ENCODE peak calls at places on chromosome 7, in six cellular contexts. E, R, G, M, B and C are unnamed samples.

GRCh38 chr7:20407585-20408466 is 77.1 kb downstream of the ITGB8 start:
- DNase-seq in M (no peak), R (peak), E (peak), B (no peak), G (no peak), C (peak)

GRCh38 chr7:104903044-104903443 is 111.0 kb upstream of the KMT2E start:
- DNase-seq in E (no peak), G (no peak), B (no peak), M (no peak), R (no peak), C (no peak)

GRCh38 chr7:91050677-91051076 is 213.6 kb upstream of the FZD1 start:
- DNase-seq in E (no peak), G (peak), B (no peak), R (no peak), M (no peak), C (no peak)

GRCh38 chr7:149097088-149097487 is 6.6 kb upstream of the ZNF786 start:
- DNase-seq in R (no peak), B (no peak), M (no peak), E (no peak), G (no peak), C (no peak)

GRCh38 chr7:46999866-47000265 is 582.0 kb downstream of the TNS3 start:
- DNase-seq in R (no peak), G (no peak), M (no peak), B (no peak), E (no peak), C (no peak)

GRCh38 chr7:18087031-18087686 is 59.5 kb upstream of the PRPS1L1 start:
- DNase-seq in R (no peak), E (no peak), G (no peak), B (no peak), M (no peak), C (no peak)

GRCh38 chr7:99844354-99844753 is 16.5 kb downstream of the CYP3A43 start:
- DNase-seq in R (no peak), E (no peak), G (no peak), M (no peak), B (no peak), C (no peak)

GRCh38 chr7:111982804-111983203 is 223.4 kb downstream of the DOCK4 start:
- DNase-seq in M (no peak), B (no peak), G (no peak), E (no peak), R (no peak), C (no peak)

GRCh38 chr7:123682690-123683089 is 27.0 kb downstream of the LMOD2 start:
- DNase-seq in M (no peak), B (no peak), R (peak), E (no peak), G (peak), C (no peak)

GRCh38 chr7:29871787-29872398 is 65.6 kb downstream of the WIPF3 start:
- DNase-seq in E (no peak), B (no peak), G (no peak), R (peak), M (no peak), C (no peak)

GRCh38 chr7:36303202-36304098 is 86.2 kb upstream of the ANLN start:
- DNase-seq in B (peak), G (no peak), R (peak), M (peak), E (peak), C (peak)

GRCh38 chr7:112802406-112802805 is 12.2 kb upstream of the TMEM168 start:
- DNase-seq in M (no peak), G (no peak), B (no peak), E (no peak), R (no peak), C (no peak)

GRCh38 chr7:66930341-66930740 is 9.3 kb downstream of the TMEM248 start:
- DNase-seq in E (no peak), G (no peak), B (no peak), M (no peak), R (no peak), C (no peak)

GRCh38 chr7:5345171-5345570 is 62.4 kb downstream of the SLC29A4 start:
- DNase-seq in B (no peak), R (no peak), M (no peak), E (no peak), G (no peak), C (no peak)

GRCh38 chr7:91239171-91239604 is 25.0 kb upstream of the FZD1 start:
- DNase-seq in E (no peak), M (no peak), B (no peak), G (no peak), R (no peak), C (no peak)

GRCh38 chr7:128206747-128207500 is 34.2 kb upstream of the LEP start:
- DNase-seq in G (no peak), B (no peak), E (no peak), M (peak), R (no peak), C (no peak)

GRCh38 chr7:18405731-18406130 is 89.8 kb upstream of the HDAC9 start:
- DNase-seq in R (no peak), G (no peak), E (no peak), B (no peak), M (no peak), C (no peak)

GRCh38 chr7:84058311-84059076 is 136.1 kb downstream of the SEMA3A start:
- DNase-seq in E (no peak), M (no peak), G (peak), B (no peak), R (no peak), C (no peak)

GRCh38 chr7:103094102-103094501 is 19.2 kb downstream of the ARMC10 start:
- DNase-seq in G (no peak), B (no peak), R (no peak), E (no peak), M (no peak), C (no peak)

GRCh38 chr7:35967366-35968139 is 166.7 kb downstream of the SEPTIN7 start:
- DNase-seq in B (no peak), G (no peak), E (no peak), M (no peak), R (no peak), C (no peak)

GRCh38 chr7:128352138-128352537 is 8.4 kb upstream of the RBM28 start:
- DNase-seq in E (peak), R (no peak), B (peak), G (no peak), M (no peak), C (no peak)

GRCh38 chr7:149855368-149856305 is 17.5 kb downstream of the ZNF862 start:
- DNase-seq in R (peak), G (no peak), E (no peak), B (no peak), M (no peak), C (no peak)

GRCh38 chr7:132298782-132299181 is 277.5 kb downstream of the PLXNA4 start:
- DNase-seq in M (no peak), R (peak), E (no peak), B (no peak), G (no peak), C (no peak)

GRCh38 chr7:132518102-132518838 is 58.0 kb downstream of the PLXNA4 start:
- DNase-seq in E (no peak), G (peak), R (no peak), M (peak), B (no peak), C (no peak)

GRCh38 chr7:155129789-155130188 is 59.7 kb downstream of the HTR5A start:
- DNase-seq in E (no peak), G (no peak), M (peak), B (no peak), R (no peak), C (no peak)

GRCh38 chr7:158662610-158663427 is 41.8 kb downstream of the NCAPG2 start:
- DNase-seq in B (no peak), M (no peak), G (no peak), R (no peak), E (no peak), C (no peak)

GRCh38 chr7:128236924-128237586 is 4.0 kb upstream of the LEP start:
- DNase-seq in E (no peak), G (peak), B (no peak), R (peak), M (no peak), C (no peak)

GRCh38 chr7:102875700-102876192 is 37.1 kb upstream of the LRRC17 start:
- DNase-seq in G (no peak), R (peak), E (no peak), M (no peak), B (no peak), C (no peak)

GRCh38 chr7:105016083-105017075 is 2.4 kb downstream of the KMT2E start:
- DNase-seq in M (no peak), B (no peak), R (no peak), E (no peak), G (no peak), C (no peak)

GRCh38 chr7:54885285-54885684 is 126.3 kb upstream of the SEC61G start:
- DNase-seq in E (no peak), G (no peak), R (no peak), M (no peak), B (no peak), C (no peak)

GRCh38 chr7:15306286-15306685 is 255.5 kb downstream of the AGMO start:
- DNase-seq in R (no peak), E (no peak), B (no peak), M (no peak), G (no peak), C (no peak)

GRCh38 chr7:32587431-32587948 is 92.2 kb downstream of the AVL9 start:
- DNase-seq in E (peak), R (peak), B (no peak), G (no peak), M (no peak), C (no peak)

GRCh38 chr7:80294321-80294720 is 159.7 kb downstream of the GNAI1 start:
- DNase-seq in B (no peak), E (no peak), M (no peak), G (no peak), R (peak), C (no peak)

GRCh38 chr7:140478361-140479061 is 794 bp downstream of the MKRN1 start:
- DNase-seq in E (peak), M (peak), G (peak), B (peak), R (peak), C (no peak)

GRCh38 chr7:140479062-140479738 is at the start of gene MKRN1:
- DNase-seq in G (peak), M (peak), B (peak), E (peak), R (peak), C (peak)

GRCh38 chr7:140476698-140477261 is 2.5 kb downstream of the MKRN1 start:
- DNase-seq in E (no peak), R (no peak), G (no peak), M (no peak), B (no peak), C (no peak)

GRCh38 chr7:140479739-140480084 is 407 bp upstream of the MKRN1 start:
- DNase-seq in B (no peak), E (no peak), M (no peak), G (no peak), R (no peak), C (no peak)

DNA sequence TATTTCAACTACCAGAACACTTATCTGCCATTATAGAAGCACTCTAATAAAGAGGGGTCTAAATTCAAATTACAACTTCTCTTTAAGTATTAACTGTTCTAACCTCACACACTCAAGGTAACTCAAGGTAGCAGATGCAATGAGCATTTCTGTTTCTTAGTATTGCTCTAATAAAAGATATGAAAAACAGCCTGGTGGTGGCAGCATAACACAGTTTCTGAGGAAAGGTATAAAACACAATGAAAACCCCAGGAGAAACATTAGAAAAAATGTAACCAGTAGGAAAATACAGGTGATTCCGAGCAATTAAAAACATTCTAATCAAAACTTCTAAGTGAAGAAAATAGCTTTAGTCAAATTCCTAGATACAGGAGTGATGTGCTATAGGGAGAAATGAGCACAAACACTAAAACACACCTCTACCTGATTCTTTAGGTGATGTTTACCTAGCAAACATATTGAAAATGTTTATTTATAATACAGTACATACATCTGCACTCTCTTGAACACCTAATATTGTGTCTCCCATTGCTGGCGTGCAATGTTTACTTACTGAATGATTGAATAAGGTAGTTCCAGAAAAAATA is 3.5 kb downstream of the MKRN1 start:
- DNase-seq in M (no peak), E (peak), G (peak), R (peak), B (peak), C (no peak)
- TF ChIP-seq CTCF in M (no peak), E (peak), G (peak), R (peak), B (peak), C (no peak)

DNA sequence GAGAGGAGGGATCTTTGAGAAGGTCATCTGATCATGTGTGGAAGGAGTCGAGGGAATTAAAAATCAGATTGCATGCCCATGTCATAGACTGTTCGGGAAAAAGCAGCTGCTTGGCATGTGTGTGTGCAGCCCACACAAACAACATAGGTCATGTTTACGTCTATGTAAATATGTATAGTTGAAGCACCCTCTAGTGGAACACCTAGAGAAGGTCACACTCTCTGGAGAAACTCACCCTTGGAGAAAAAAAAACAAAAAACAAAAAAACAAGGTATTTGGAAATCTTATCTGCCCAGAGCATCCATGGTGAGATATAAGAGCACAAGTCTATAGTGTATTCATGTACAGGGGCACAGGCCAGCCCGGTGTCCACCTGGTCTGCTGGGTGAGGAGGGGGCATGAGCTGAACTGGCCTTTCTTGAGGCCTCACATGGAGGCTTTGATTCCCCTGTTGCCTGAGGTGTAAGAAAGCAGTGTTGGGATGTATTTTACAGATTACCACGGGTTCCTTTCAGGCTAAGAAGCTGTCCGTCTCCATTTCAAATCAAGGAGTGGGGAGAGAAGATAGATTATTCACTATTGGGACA is 98.0 kb downstream of the NPY start:
- DNase-seq in G (peak), M (no peak), E (no peak), R (no peak), B (no peak), C (no peak)
- TF ChIP-seq CTCF in G (peak), M (no peak), E (no peak), R (peak), B (peak), C (no peak)

GRCh38 chr7:130441408-130441854 is 615 bp upstream of the CEP41 start:
- DNase-seq in B (no peak), R (no peak), M (no peak), G (peak), E (no peak), C (no peak)

GRCh38 chr7:130446285-130446684 is 5.5 kb upstream of the CEP41 start:
- DNase-seq in B (no peak), G (peak), R (no peak), E (no peak), M (no peak), C (no peak)

GRCh38 chr7:130440527-130441365 is at the start of gene CEP41:
- DNase-seq in R (peak), M (peak), G (peak), E (peak), B (peak), C (peak)

GRCh38 chr7:130444230-130444629 is 3.4 kb upstream of the CEP41 start:
- DNase-seq in G (no peak), M (no peak), R (peak), B (no peak), E (no peak), C (no peak)

DNA sequence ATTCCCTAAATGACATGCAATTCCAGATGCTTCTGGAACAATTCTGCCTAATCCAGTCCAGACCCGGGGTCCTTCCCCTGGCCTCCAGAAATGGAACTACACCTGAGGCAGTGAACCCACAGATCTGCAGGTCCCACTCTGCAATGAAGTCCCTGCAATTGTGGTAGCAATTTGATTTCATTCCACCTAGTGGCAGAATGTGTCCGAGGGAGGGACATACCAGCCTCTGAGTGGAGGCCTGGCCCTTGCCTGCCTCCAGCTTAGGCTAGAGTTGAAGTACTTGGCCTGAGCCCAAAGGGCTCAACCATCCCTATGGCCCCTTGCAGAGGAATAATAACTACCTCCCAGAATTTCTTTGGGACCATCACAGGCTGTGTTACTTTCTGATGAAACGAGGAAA is 4.2 kb upstream of the CEP41 start:
- DNase-seq in M (no peak), E (no peak), G (no peak), B (no peak), R (no peak), C (no peak)
- TF ChIP-seq CTCF in M (no peak), E (no peak), G (no peak), B (no peak), R (no peak), C (no peak)

DNA sequence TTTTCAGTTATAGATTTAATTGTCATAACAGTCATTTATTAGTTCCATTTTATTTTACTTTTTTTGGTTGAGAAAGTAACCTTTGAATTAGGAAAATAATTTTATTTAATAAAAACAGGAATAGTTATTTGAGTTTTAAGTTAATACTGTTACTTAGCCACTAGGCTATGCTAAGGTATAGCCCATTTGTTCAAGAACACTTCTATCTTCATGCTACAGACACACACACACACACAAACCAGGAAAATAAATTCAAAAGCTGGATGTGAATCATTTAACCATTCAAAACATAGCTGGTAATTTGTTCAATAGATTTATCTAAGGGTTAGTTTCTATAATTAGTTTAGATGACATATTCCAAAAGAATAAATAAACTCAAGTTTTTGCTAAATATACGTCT is 148.4 kb downstream of the RNF133 start:
- DNase-seq in M (no peak), G (no peak), R (no peak), E (no peak), B (no peak), C (no peak)
- TF ChIP-seq CTCF in M (no peak), G (peak), R (no peak), E (no peak), B (no peak), C (no peak)

GRCh38 chr7:116249969-116250553 is 39.7 kb downstream of the TES start:
- DNase-seq in R (no peak), B (no peak), M (no peak), G (peak), E (no peak), C (no peak)
- TF ChIP-seq CTCF in R (peak), B (peak), M (no peak), G (peak), E (peak), C (no peak)

DNA sequence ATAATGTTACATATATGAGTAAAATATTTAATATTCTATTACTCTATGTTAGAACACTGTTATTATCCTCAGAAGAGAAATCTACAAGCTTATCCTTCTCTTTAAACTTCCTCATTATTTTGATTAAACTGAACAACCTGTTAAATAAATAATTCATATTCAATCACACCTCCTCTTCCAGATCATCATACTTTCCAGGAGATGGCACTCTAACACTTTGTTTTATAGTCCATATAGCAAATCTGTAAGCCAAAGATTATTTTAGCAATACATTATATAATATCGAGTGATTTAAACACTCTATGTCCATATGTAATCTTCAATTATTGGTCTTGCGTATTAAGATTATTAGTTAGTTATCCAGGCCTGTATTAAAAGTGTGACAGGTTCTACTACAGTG is 694.1 kb downstream of the ANKRD7 start:
- DNase-seq in R (no peak), G (peak), M (no peak), E (no peak), B (no peak), C (no peak)
- TF ChIP-seq CTCF in R (no peak), G (no peak), M (no peak), E (no peak), B (no peak), C (no peak)